ENCODE peak calls at places on chromosomes 3 and 15, in five cellular contexts. W, O, T, Q and Z are unnamed samples. For H3K4me1, the result is how much of the 10 kb centered on the place peaks cover.

GRCh38 chr3:142315083-142315482 is 89.7 kb upstream of the GK5 start:
- DNase-seq in W (no peak), O (no peak), T (no peak), Q (peak), Z (no peak)

GRCh38 chr15:85592148-85592547 is 202.6 kb downstream of the KLHL25 start:
- DNase-seq in W (peak), O (no peak), T (no peak), Q (peak), Z (no peak)

GRCh38 chr15:85761635-85762034 is 33.1 kb downstream of the KLHL25 start:
- DNase-seq in W (no peak), O (no peak), T (no peak), Q (peak), Z (no peak)

GRCh38 chr3:56123487-56123886 is 344.8 kb downstream of the ERC2 start:
- DNase-seq in W (peak), O (no peak), T (no peak), Q (no peak), Z (no peak)

GRCh38 chr3:44883999-44884431 is 9.6 kb downstream of the TGM4 start:
- DNase-seq in W (no peak), O (no peak), T (no peak), Q (peak), Z (no peak)

GRCh38 chr3:123282461-123282860 is 80.7 kb downstream of the SEC22A start:
- DNase-seq in W (no peak), O (no peak), T (peak), Q (no peak), Z (no peak)

GRCh38 chr3:33093847-33094246 is 3.1 kb downstream of the GLB1 start:
- DNase-seq in W (no peak), O (no peak), T (peak), Q (no peak), Z (no peak)

GRCh38 chr3:194633349-194634004 is at the start of gene TMEM44:
- DNase-seq in W (peak), O (peak), T (peak), Q (peak), Z (peak)

GRCh38 chr3:125045965-125046364 is 9.8 kb downstream of the HEG1 start:
- DNase-seq in W (no peak), O (no peak), T (no peak), Q (peak), Z (no peak)

GRCh38 chr3:59444293-59444671 is 394.5 kb upstream of the CFAP20DC start:
- DNase-seq in W (no peak), O (no peak), T (no peak), Q (no peak), Z (no peak)

GRCh38 chr3:70763894-70764293 is 451.5 kb upstream of the MDFIC2 start:
- DNase-seq in W (no peak), O (no peak), T (no peak), Q (no peak), Z (no peak)

GRCh38 chr15:34708422-34708821 is 46.4 kb downstream of the GJD2 start:
- DNase-seq in W (peak), O (no peak), T (no peak), Q (peak), Z (no peak)

GRCh38 chr15:69939513-69940440 is 157.9 kb downstream of the TLE3 start:
- DNase-seq in W (no peak), O (peak), T (no peak), Q (no peak), Z (no peak)

GRCh38 chr3:171874251-171874679 is 31.1 kb downstream of the TMEM212 start:
- DNase-seq in W (peak), O (no peak), T (no peak), Q (peak), Z (no peak)

GRCh38 chr3:30585654-30586053 is 20.7 kb upstream of the TGFBR2 start:
- DNase-seq in W (no peak), O (no peak), T (no peak), Q (no peak), Z (no peak)

GRCh38 chr3:101182734-101183133 is 137.6 kb downstream of the IMPG2 start:
- DNase-seq in W (no peak), O (no peak), T (no peak), Q (peak), Z (no peak)

GRCh38 chr3:45715945-45716344 is 26.7 kb downstream of the SACM1L start:
- DNase-seq in W (no peak), O (no peak), T (no peak), Q (peak), Z (no peak)

GRCh38 chr3:177229791-177230190 is 32.5 kb upstream of the TBL1XR1 start:
- DNase-seq in W (no peak), O (no peak), T (no peak), Q (peak), Z (no peak)

GRCh38 chr15:58467722-58468436 is 36.1 kb downstream of the LIPC start:
- DNase-seq in W (no peak), O (no peak), T (no peak), Q (no peak), Z (no peak)

GRCh38 chr15:58472221-58472620 is 40.4 kb downstream of the LIPC start:
- DNase-seq in W (no peak), O (no peak), T (no peak), Q (no peak), Z (no peak)

GRCh38 chr15:58467121-58467721 is 35.4 kb downstream of the LIPC start:
- DNase-seq in W (no peak), O (no peak), T (no peak), Q (no peak), Z (no peak)

GRCh38 chr15:58471341-58471740 is 39.5 kb downstream of the LIPC start:
- DNase-seq in W (no peak), O (no peak), T (no peak), Q (no peak), Z (no peak)

GRCh38 chr15:58469432-58470353 is 37.9 kb downstream of the LIPC start:
- DNase-seq in W (peak), O (no peak), T (no peak), Q (peak), Z (no peak)
- H3K4me1 ChIP-seq in W (under half), O (under half), T (under half), Q (under half), Z (under half)

GRCh38 chr3:115099115-115099884 is 47.8 kb downstream of the ZBTB20 start:
- DNase-seq in W (no peak), O (no peak), T (no peak), Q (peak), Z (no peak)
- H3K4me1 ChIP-seq in W (under half), O (under half), T (half or more), Q (under half), Z (under half)

GRCh38 chr15:78034495-78035191 is 42.9 kb downstream of the TBC1D2B start:
- DNase-seq in W (no peak), O (no peak), T (peak), Q (peak), Z (no peak)

GRCh38 chr15:78033864-78034263 is 43.6 kb downstream of the TBC1D2B start:
- DNase-seq in W (no peak), O (no peak), T (no peak), Q (peak), Z (no peak)

GRCh38 chr15:78037328-78037727 is 40.2 kb downstream of the TBC1D2B start:
- DNase-seq in W (no peak), O (no peak), T (no peak), Q (no peak), Z (no peak)

GRCh38 chr15:78035861-78036476 is 41.5 kb downstream of the TBC1D2B start:
- DNase-seq in W (no peak), O (no peak), T (no peak), Q (no peak), Z (no peak)

GRCh38 chr15:78035319-78035718 is 42.2 kb downstream of the TBC1D2B start:
- DNase-seq in W (no peak), O (no peak), T (no peak), Q (no peak), Z (no peak)
- H3K4me1 ChIP-seq in W (under half), O (under half), T (under half), Q (under half), Z (half or more)

GRCh38 chr3:13147344-13147743 is 74.1 kb upstream of the IQSEC1 start:
- DNase-seq in W (no peak), O (no peak), T (no peak), Q (no peak), Z (no peak)
- H3K4me1 ChIP-seq in W (under half), O (under half), T (under half), Q (under half), Z (under half)